ENCODE peak calls at places on chromosomes 5 and 9, in seven cellular contexts. E is HCT116, M is SK-N-SH, A is GM12878, Q is H1, B is HepG2, D is K562. U is an unnamed sample.

GRCh38 chr5:33937017-33937699 is 972 bp downstream of the RXFP3 start:
- DNase-seq in B (no peak), Q (no peak), A (no peak), M (peak), E (no peak), D (no peak), U (no peak)

GRCh38 chr5:179184521-179185050 is 124.4 kb downstream of the ZNF354C start:
- DNase-seq in Q (no peak), E (no peak), B (no peak), M (no peak), D (no peak), A (no peak), U (no peak)

GRCh38 chr5:88787856-88788255 is 95.1 kb downstream of the MEF2C start:
- DNase-seq in D (no peak), E (no peak), A (no peak), B (no peak), Q (no peak), M (no peak), U (no peak)

GRCh38 chr5:45684118-45684517 is 12.1 kb downstream of the HCN1 start:
- DNase-seq in A (no peak), M (no peak), E (no peak), B (no peak), D (no peak), Q (no peak), U (no peak)

GRCh38 chr9:38130724-38131123 is 61.7 kb upstream of the SHB start:
- DNase-seq in A (no peak), E (no peak), B (no peak), Q (no peak), D (peak), M (no peak), U (no peak)

GRCh38 chr5:69503144-69503488 is 10.5 kb downstream of the OCLN start:
- DNase-seq in E (no peak), M (no peak), B (no peak), Q (no peak), D (no peak), A (no peak), U (no peak)

GRCh38 chr5:7382588-7382987 is 13.3 kb upstream of the ADCY2 start:
- DNase-seq in E (no peak), B (no peak), M (no peak), D (no peak), A (no peak), Q (no peak), U (no peak)

GRCh38 chr5:58357121-58357520 is 102.8 kb downstream of the PLK2 start:
- DNase-seq in D (no peak), M (no peak), B (no peak), E (no peak), Q (no peak), A (no peak), U (no peak)

GRCh38 chr5:52784741-52785140 is 3.0 kb upstream of the ITGA1 start:
- DNase-seq in A (no peak), Q (no peak), D (no peak), M (no peak), B (no peak), E (no peak), U (no peak)

GRCh38 chr9:114302727-114303126 is 20.2 kb upstream of the ORM1 start:
- DNase-seq in A (no peak), Q (peak), E (no peak), B (no peak), D (no peak), M (no peak), U (no peak)

GRCh38 chr5:120942551-120942950 is 478.5 kb downstream of the PRR16 start:
- DNase-seq in D (no peak), A (no peak), Q (no peak), M (no peak), E (no peak), B (no peak), U (peak)

GRCh38 chr5:24714757-24715156 is 70.0 kb upstream of the CDH10 start:
- DNase-seq in D (no peak), B (no peak), M (no peak), A (no peak), Q (no peak), E (no peak), U (peak)

GRCh38 chr9:137089232-137089947 is 2.6 kb downstream of the MAN1B1 start:
- DNase-seq in M (no peak), Q (no peak), A (no peak), B (no peak), D (no peak), E (no peak), U (no peak)

GRCh38 chr5:82349651-82350050 is 71.5 kb upstream of the RPS23 start:
- DNase-seq in Q (peak), A (no peak), B (no peak), M (peak), D (peak), E (no peak), U (no peak)

GRCh38 chr5:5418006-5418405 is 4.5 kb upstream of the ICE1 start:
- DNase-seq in D (no peak), E (no peak), B (no peak), M (no peak), A (no peak), Q (no peak), U (no peak)

GRCh38 chr9:122383992-122384461 is 13.2 kb downstream of the PTGS1 start:
- DNase-seq in Q (no peak), B (no peak), M (no peak), A (no peak), D (no peak), E (no peak), U (no peak)

GRCh38 chr5:178284996-178285395 is 52.4 kb upstream of the PHYKPL start:
- DNase-seq in Q (no peak), B (no peak), E (no peak), M (peak), A (no peak), D (no peak), U (no peak)

GRCh38 chr5:5335708-5336211 is 86.7 kb upstream of the ICE1 start:
- DNase-seq in B (peak), Q (no peak), A (no peak), E (peak), M (no peak), D (no peak), U (no peak)

GRCh38 chr9:70412678-70413426 is 1.6 kb downstream of the KLF9 start:
- DNase-seq in A (no peak), M (peak), Q (peak), D (peak), B (peak), E (no peak), U (peak)

GRCh38 chr5:39202594-39203290 is 16.6 kb downstream of the FYB1 start:
- DNase-seq in B (no peak), D (no peak), M (no peak), E (no peak), Q (no peak), A (no peak), U (no peak)

GRCh38 chr5:18281947-18282557 is 647.8 kb downstream of the TAF11L14 start:
- DNase-seq in E (no peak), B (peak), D (peak), M (peak), Q (no peak), A (no peak), U (peak)

GRCh38 chr5:19886123-19886921 is 101.7 kb downstream of the CDH18 start:
- DNase-seq in E (no peak), Q (no peak), D (no peak), B (no peak), A (no peak), M (no peak), U (no peak)

GRCh38 chr5:83034036-83034435 is 43.2 kb downstream of the TMEM167A start:
- DNase-seq in D (no peak), A (no peak), E (no peak), B (no peak), M (no peak), Q (no peak), U (no peak)

GRCh38 chr9:3880851-3881250 is 355.1 kb upstream of the RFX3 start:
- DNase-seq in D (no peak), Q (no peak), B (no peak), A (no peak), M (no peak), E (no peak), U (no peak)

GRCh38 chr5:170627271-170627670 is 123.5 kb downstream of the KCNIP1 start:
- DNase-seq in A (no peak), D (no peak), B (no peak), Q (no peak), E (no peak), M (no peak), U (no peak)

GRCh38 chr5:173327084-173327947 is 898 bp downstream of the STC2 start:
- DNase-seq in B (no peak), A (no peak), Q (no peak), E (no peak), D (peak), M (peak), U (no peak)

GRCh38 chr5:15014809-15015208 is 143.2 kb upstream of the ANKH start:
- DNase-seq in B (peak), M (no peak), D (no peak), A (no peak), E (no peak), Q (no peak), U (no peak)

GRCh38 chr5:154523704-154524103 is 45.7 kb upstream of the HAND1 start:
- DNase-seq in A (no peak), E (no peak), B (no peak), D (no peak), M (peak), Q (no peak), U (no peak)

GRCh38 chr9:123239726-123240125 is 28.7 kb downstream of the STRBP start:
- DNase-seq in D (no peak), A (no peak), M (no peak), E (no peak), Q (no peak), B (no peak), U (no peak)

GRCh38 chr5:72917371-72917776 is 38.5 kb upstream of the FCHO2 start:
- DNase-seq in D (no peak), E (no peak), A (no peak), B (no peak), M (no peak), Q (no peak), U (no peak)

GRCh38 chr9:77883846-77884771 is 147.5 kb downstream of the GNAQ start:
- DNase-seq in Q (no peak), A (no peak), E (no peak), D (no peak), M (no peak), B (no peak), U (no peak)

GRCh38 chr5:2338686-2339085 is 412.8 kb downstream of the IRX2 start:
- DNase-seq in D (no peak), Q (no peak), E (no peak), M (no peak), B (no peak), A (no peak), U (no peak)
- TF ChIP-seq JUND in D (no peak), Q (no peak), E (no peak), M (no peak), B (no peak), A (no peak), U (no peak)

GRCh38 chr5:109328626-109329025 is 81.1 kb downstream of the PJA2 start:
- DNase-seq in D (no peak), A (no peak), B (no peak), E (no peak), M (no peak), Q (no peak), U (no peak)
- TF ChIP-seq JUND in D (no peak), A (no peak), B (no peak), E (no peak), M (no peak), Q (no peak), U (no peak)

GRCh38 chr5:180797256-180798192 is 5.1 kb downstream of the MGAT1 start:
- DNase-seq in D (peak), Q (peak), E (no peak), A (no peak), M (no peak), B (no peak), U (no peak)
- TF ChIP-seq JUND in D (no peak), Q (no peak), E (no peak), A (no peak), M (no peak), B (no peak), U (no peak)

GRCh38 chr5:1874820-1875219 is 7.9 kb downstream of the IRX4 start:
- DNase-seq in E (no peak), M (no peak), Q (no peak), B (no peak), A (no peak), D (no peak), U (no peak)

GRCh38 chr5:1876708-1877433 is 5.9 kb downstream of the IRX4 start:
- DNase-seq in Q (no peak), A (no peak), E (no peak), B (no peak), D (no peak), M (no peak), U (no peak)

GRCh38 chr5:1875481-1875842 is 7.3 kb downstream of the IRX4 start:
- DNase-seq in E (no peak), Q (no peak), D (no peak), B (no peak), A (no peak), M (no peak), U (no peak)

GRCh38 chr5:1877434-1878049 is 5.2 kb downstream of the IRX4 start:
- DNase-seq in A (no peak), Q (peak), B (no peak), M (no peak), D (no peak), E (no peak), U (no peak)

GRCh38 chr5:1875843-1876671 is 6.7 kb downstream of the IRX4 start:
- DNase-seq in A (no peak), B (no peak), M (no peak), D (no peak), Q (peak), E (no peak), U (no peak)
- TF ChIP-seq JUND in A (no peak), B (no peak), M (no peak), D (no peak), Q (no peak), E (no peak), U (no peak)

GRCh38 chr5:119315516-119315949 is 40.3 kb upstream of the TNFAIP8 start:
- DNase-seq in A (peak), M (peak), Q (no peak), D (peak), B (peak), E (no peak), U (no peak)
- TF ChIP-seq JUND in A (no peak), M (no peak), Q (no peak), D (no peak), B (no peak), E (no peak), U (no peak)

GRCh38 chr5:157050050-157050449 is 8.9 kb downstream of the HAVCR1 start:
- DNase-seq in D (no peak), M (no peak), B (no peak), Q (no peak), E (no peak), A (no peak), U (no peak)
- TF ChIP-seq JUND in D (no peak), M (no peak), B (no peak), Q (no peak), E (no peak), A (no peak), U (no peak)

GRCh38 chr5:56543431-56544385 is 271.6 kb upstream of the MAP3K1 start:
- DNase-seq in B (no peak), M (no peak), E (peak), A (no peak), Q (no peak), D (no peak), U (no peak)
- TF ChIP-seq JUND in B (no peak), M (no peak), E (peak), A (no peak), Q (no peak), D (no peak), U (no peak)